ENCODE peak calls at places on chromosomes 6 and 20, in five cellular contexts. H, W, Y, D and M are unnamed samples.

GRCh38 chr6:33247977-33248642 is 23.6 kb downstream of the VPS52 start:
- DNase-seq in W (peak; percentile 88), H (peak; percentile 92), Y (peak; percentile 87), D (peak; percentile 76), M (peak; percentile 85)

GRCh38 chr6:80338201-80338836 is 231.8 kb downstream of the BCKDHB start:
- DNase-seq in Y (peak; percentile 70), W (no peak), H (peak; percentile 81), D (peak; percentile 34), M (peak; percentile 52)

GRCh38 chr6:124683507-124683906 is 278.7 kb upstream of the RNF217 start:
- DNase-seq in W (no peak), D (no peak), H (no peak), Y (no peak), M (no peak)

GRCh38 chr6:40551966-40552365 is 35.2 kb downstream of the LRFN2 start:
- DNase-seq in D (no peak), W (no peak), H (no peak), Y (no peak), M (no peak)

GRCh38 chr6:117272032-117272866 is 6.9 kb downstream of the VGLL2 start:
- DNase-seq in D (no peak), Y (no peak), H (no peak), W (no peak), M (no peak)

GRCh38 chr6:90103056-90103793 is 193.4 kb downstream of the BACH2 start:
- DNase-seq in H (peak; percentile 82), W (no peak), Y (peak; percentile 90), D (no peak), M (no peak)

GRCh38 chr20:59495894-59496510 is 108.3 kb upstream of the PHACTR3 start:
- DNase-seq in Y (peak; percentile 68), D (peak; percentile 36), W (peak; percentile 25), H (peak; percentile 71), M (peak; percentile 41)

GRCh38 chr20:9250511-9250910 is 181.6 kb downstream of the PLCB4 start:
- DNase-seq in Y (peak; percentile 52), D (no peak), W (no peak), H (no peak), M (no peak)

GRCh38 chr20:25544316-25544715 is 41.0 kb downstream of the NINL start:
- DNase-seq in W (no peak), H (no peak), Y (no peak), D (no peak), M (no peak)

GRCh38 chr6:70601014-70601413 is 34.3 kb downstream of the SDHAF4 start:
- DNase-seq in Y (no peak), D (no peak), W (no peak), H (no peak), M (no peak)

GRCh38 chr6:168314029-168314420 is 5.6 kb downstream of the DACT2 start:
- DNase-seq in Y (no peak), D (no peak), H (no peak), W (no peak), M (no peak)

GRCh38 chr6:29632789-29633531 is at the start of gene GABBR1:
- DNase-seq in Y (peak; percentile 90), H (peak; percentile 53), D (peak; percentile 41), W (peak; percentile 93), M (peak; percentile 67)

GRCh38 chr6:29633532-29633901 is 534 bp upstream of the GABBR1 start:
- DNase-seq in Y (no peak), W (no peak), D (no peak), H (no peak), M (no peak)

GRCh38 chr6:29629571-29629970 is 3.4 kb downstream of the GABBR1 start:
- DNase-seq in D (no peak), H (no peak), W (no peak), Y (no peak), M (no peak)

GRCh38 chr6:29631860-29632731 is 887 bp downstream of the GABBR1 start:
- DNase-seq in W (peak; percentile 84), H (no peak), Y (peak; percentile 40), D (no peak), M (peak; percentile 67)

GRCh38 chr6:29631209-29631810 is 1.7 kb downstream of the GABBR1 start:
- DNase-seq in D (no peak), Y (peak; percentile 20), W (no peak), H (no peak), M (no peak)
- H3K4me3 ChIP-seq in D (peak overlapping the region; percentile 75), Y (no peak overlapping the region), W (peak overlapping the region; percentile 12), H (no peak overlapping the region), M (no peak overlapping the region)

GRCh38 chr6:148747145-148747492 is 289 bp downstream of the UST start:
- DNase-seq in D (no peak), Y (no peak), W (peak; percentile 65), H (no peak), M (no peak)

GRCh38 chr6:148747493-148748160 is 797 bp downstream of the UST start:
- DNase-seq in Y (peak; percentile 51), H (peak; percentile 26), D (no peak), W (peak; percentile 49), M (peak; percentile 53)

GRCh38 chr6:148751233-148751632 is 4.4 kb downstream of the UST start:
- DNase-seq in Y (no peak), W (no peak), H (no peak), D (no peak), M (no peak)

GRCh38 chr6:148750826-148751225 is 4.0 kb downstream of the UST start:
- DNase-seq in W (no peak), D (no peak), Y (peak; percentile 74), H (no peak), M (no peak)

DNA sequence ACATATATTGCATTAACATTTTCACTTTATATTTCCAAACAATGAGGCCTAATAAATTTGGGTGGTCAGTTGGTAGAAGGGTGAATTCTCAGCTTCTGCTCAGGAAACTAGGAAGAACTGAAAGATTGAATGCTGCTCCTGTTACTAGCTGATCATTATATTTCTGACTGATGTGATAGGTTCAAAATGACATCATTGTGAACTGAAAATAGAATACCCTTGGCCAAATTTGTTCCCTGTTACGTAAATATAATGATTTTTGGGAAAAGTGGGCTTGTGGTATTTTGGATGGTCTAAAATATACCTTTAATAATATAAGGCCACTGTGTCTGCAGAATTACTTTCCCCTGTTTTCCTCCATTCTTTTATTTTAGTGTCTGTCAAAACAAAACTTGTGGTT is 2.8 kb downstream of the UST start:
- DNase-seq in Y (no peak), W (no peak), D (no peak), H (no peak), M (no peak)
- H3K4me3 ChIP-seq in Y (no peak overlapping the region), W (no peak overlapping the region), D (no peak overlapping the region), H (no peak overlapping the region), M (no peak overlapping the region)

GRCh38 chr20:38346741-38347140 is 459 bp downstream of the LBP start:
- DNase-seq in D (no peak), Y (no peak), H (no peak), W (no peak), M (no peak)
- H3K4me3 ChIP-seq in D (no peak overlapping the region), Y (no peak overlapping the region), H (no peak overlapping the region), W (no peak overlapping the region), M (no peak overlapping the region)

GRCh38 chr6:166861304-166861703 is 95.0 kb downstream of the RNASET2 start:
- DNase-seq in H (no peak), Y (no peak), W (no peak), D (no peak), M (no peak)
- H3K4me3 ChIP-seq in H (no peak overlapping the region), Y (no peak overlapping the region), W (no peak overlapping the region), D (no peak overlapping the region), M (no peak overlapping the region)

GRCh38 chr6:152697634-152698033 is at the start of gene MYCT1:
- DNase-seq in Y (no peak), H (no peak), D (no peak), W (no peak), M (no peak)
- H3K4me3 ChIP-seq in Y (no peak within 1 kb of the TSS), H (no peak within 1 kb of the TSS), D (no peak within 1 kb of the TSS), W (no peak within 1 kb of the TSS), M (no peak within 1 kb of the TSS)

GRCh38 chr20:57401565-57401918 is 10.3 kb downstream of the RBM38 start:
- DNase-seq in Y (no peak), H (no peak), W (no peak), D (no peak), M (no peak)

GRCh38 chr20:57399587-57400261 is 8.5 kb downstream of the RBM38 start:
- DNase-seq in W (no peak), D (no peak), H (peak; percentile 92), Y (no peak), M (peak; percentile 38)

GRCh38 chr20:57398901-57399535 is 7.8 kb downstream of the RBM38 start:
- DNase-seq in D (no peak), H (no peak), W (no peak), Y (no peak), M (no peak)

GRCh38 chr20:57400821-57401564 is 9.8 kb downstream of the RBM38 start:
- DNase-seq in D (no peak), H (peak; percentile 58), W (no peak), Y (no peak), M (no peak)

GRCh38 chr20:57400262-57400701 is 9.1 kb downstream of the RBM38 start:
- DNase-seq in H (peak; percentile 60), Y (no peak), W (no peak), D (no peak), M (no peak)
- H3K4me3 ChIP-seq in H (peak overlapping the region; percentile 57), Y (no peak overlapping the region), W (no peak overlapping the region), D (no peak overlapping the region), M (no peak overlapping the region)

GRCh38 chr20:64055396-64055892 is 6.0 kb upstream of the SOX18 start:
- DNase-seq in Y (no peak), H (no peak), D (no peak), W (no peak), M (no peak)

GRCh38 chr20:64057628-64058498 is 5.1 kb upstream of the TCEA2 start:
- DNase-seq in D (no peak), H (peak; percentile 82), W (peak; percentile 69), Y (peak; percentile 71), M (peak; percentile 90)

GRCh38 chr20:64055893-64056638 is 6.6 kb upstream of the SOX18 start:
- DNase-seq in W (peak; percentile 66), D (no peak), H (peak; percentile 40), Y (no peak), M (peak; percentile 98)

GRCh38 chr20:64056889-64057627 is 5.9 kb upstream of the TCEA2 start:
- DNase-seq in D (no peak), W (no peak), H (no peak), Y (no peak), M (no peak)

GRCh38 chr20:64056639-64056888 is 6.4 kb upstream of the TCEA2 start:
- DNase-seq in W (no peak), H (no peak), Y (no peak), D (no peak), M (no peak)
- H3K4me3 ChIP-seq in W (no peak overlapping the region), H (no peak overlapping the region), Y (no peak overlapping the region), D (no peak overlapping the region), M (no peak overlapping the region)

DNA sequence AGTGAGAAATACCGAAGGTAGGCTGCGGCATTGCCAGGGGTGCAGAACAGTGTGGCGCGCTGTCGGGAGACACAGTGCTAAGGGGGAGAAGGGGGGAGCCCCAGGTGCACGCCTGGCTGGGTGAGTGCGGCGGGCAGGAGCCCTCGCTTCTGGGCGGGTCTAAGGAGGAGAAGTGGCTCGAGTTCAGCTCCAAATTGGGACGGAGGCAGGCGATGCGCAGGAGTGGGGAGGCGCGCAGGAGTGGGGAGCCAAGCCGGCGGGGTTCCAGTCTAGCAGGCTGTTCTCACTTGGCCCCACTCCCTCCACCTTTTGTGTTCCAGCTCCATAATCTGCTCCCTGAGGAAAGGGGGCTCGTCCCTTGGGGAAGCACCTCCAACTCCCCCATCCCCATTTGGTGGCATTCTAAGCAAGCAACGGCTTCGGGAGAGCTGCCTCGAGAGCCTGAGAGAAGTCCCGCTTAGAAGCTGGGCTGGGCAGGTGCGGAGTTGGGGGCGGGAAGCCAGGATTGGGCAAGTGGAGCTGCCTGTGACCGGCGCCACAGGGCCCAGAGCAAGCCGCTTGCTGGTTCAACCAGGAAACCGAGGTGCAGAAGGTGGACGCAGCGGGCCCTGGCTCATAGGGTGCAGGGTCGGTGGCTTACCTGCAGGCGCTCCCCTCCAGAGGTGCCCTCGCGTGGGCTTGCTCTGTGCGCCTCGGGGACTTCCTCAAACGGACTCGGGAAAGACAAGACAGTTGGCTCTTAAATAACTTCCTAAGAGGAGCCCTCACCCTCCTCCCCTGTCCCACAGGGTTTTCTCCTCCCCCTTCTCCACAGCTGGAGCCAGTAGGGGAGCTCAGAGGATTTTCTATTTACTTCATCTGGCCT is at the start of gene F13A1:
- DNase-seq in Y (no peak), H (peak; percentile 45), W (no peak), D (no peak), M (no peak)
- H3K4me3 ChIP-seq in Y (no peak within 1 kb of the TSS), H (peak within 1 kb of the TSS; percentile 28), W (no peak within 1 kb of the TSS), D (no peak within 1 kb of the TSS), M (no peak within 1 kb of the TSS)